ENCODE peak calls at places on chromosomes 16 and 17, in five cellular contexts. J is WTC11, V is fibroblast of villous mesenchyme, A is body of pancreas, F is ovary. D is an unnamed sample.

GRCh38 chr16:80591071-80591935 is 50.5 kb downstream of the DYNLRB2 start:
- DNase-seq in F (no peak), J (no peak), V (no peak), A (no peak), D (no peak)

GRCh38 chr17:48593840-48594411 is 347 bp upstream of the HOXB5 start:
- DNase-seq in J (peak; percentile 90), A (peak; percentile 78), F (peak; percentile 57), V (peak; percentile 71), D (peak; percentile 97)

GRCh38 chr17:5838661-5839300 is 231.4 kb upstream of the WSCD1 start:
- DNase-seq in J (peak; percentile 48), V (no peak), F (no peak), A (no peak), D (no peak)

GRCh38 chr16:60142991-60143705 is 1409.0 kb upstream of the GOT2 start:
- DNase-seq in F (no peak), J (no peak), A (no peak), V (no peak), D (no peak)

GRCh38 chr16:50992366-50993032 is 158.6 kb downstream of the SALL1 start:
- DNase-seq in J (no peak), V (no peak), A (no peak), F (no peak), D (no peak)

GRCh38 chr17:62898239-62898864 is 67.7 kb upstream of the TANC2 start:
- DNase-seq in V (peak; percentile 43), J (no peak), F (peak; percentile 54), A (no peak), D (no peak)

GRCh38 chr16:89201467-89202377 is 1.4 kb upstream of the SLC22A31 start:
- DNase-seq in J (peak; percentile 93), A (peak; percentile 92), F (peak; percentile 90), V (peak; percentile 67), D (peak; percentile 95)

GRCh38 chr16:78654929-78655328 is 555.5 kb downstream of the WWOX start:
- DNase-seq in J (no peak), A (no peak), V (no peak), F (no peak), D (no peak)

GRCh38 chr16:85781156-85781555 is 18.2 kb downstream of the EMC8 start:
- DNase-seq in F (no peak), V (no peak), A (no peak), J (no peak), D (no peak)

GRCh38 chr16:77723108-77723514 is 797 bp downstream of the NUDT7 start:
- DNase-seq in A (no peak), F (no peak), J (no peak), V (peak; percentile 90), D (peak; percentile 14)

GRCh38 chr17:62920300-62920699 is 45.7 kb upstream of the TANC2 start:
- DNase-seq in F (no peak), A (no peak), J (no peak), V (no peak), D (no peak)

GRCh38 chr16:68372806-68373205 is 62.0 kb downstream of the PRMT7 start:
- DNase-seq in V (no peak), F (no peak), A (no peak), J (no peak), D (no peak)

GRCh38 chr16:88473666-88474534 is 20.8 kb downstream of the ZFPM1 start:
- DNase-seq in F (peak; percentile 80), A (peak; percentile 81), V (peak; percentile 87), J (no peak), D (peak; percentile 63)

GRCh38 chr17:31758646-31759045 is 100.4 kb downstream of the COPRS start:
- DNase-seq in J (no peak), F (no peak), A (no peak), V (no peak), D (no peak)

GRCh38 chr16:49181812-49182211 is 99.8 kb downstream of the CBLN1 start:
- DNase-seq in A (no peak), F (no peak), V (no peak), J (no peak), D (no peak)

GRCh38 chr16:49095539-49095938 is 186.1 kb downstream of the CBLN1 start:
- DNase-seq in J (no peak), A (no peak), F (no peak), V (no peak), D (no peak)

GRCh38 chr17:73393962-73394361 is 82.2 kb upstream of the CDC42EP4 start:
- DNase-seq in A (no peak), J (no peak), F (no peak), V (no peak), D (peak; percentile 38)

GRCh38 chr17:29582254-29582765 is 7.1 kb downstream of the GIT1 start:
- DNase-seq in F (no peak), A (no peak), J (no peak), V (no peak), D (no peak)

GRCh38 chr16:7646831-7647230 is 314.2 kb downstream of the RBFOX1 start:
- DNase-seq in J (no peak), A (no peak), V (no peak), F (no peak), D (no peak)

GRCh38 chr16:79598341-79599181 is 2.0 kb downstream of the MAF start:
- DNase-seq in J (peak; percentile 60), V (peak; percentile 44), F (peak; percentile 75), A (peak; percentile 39), D (peak; percentile 34)

GRCh38 chr16:77584205-77584859 is 138.0 kb upstream of the NUDT7 start:
- DNase-seq in V (peak; percentile 76), F (peak; percentile 49), J (peak; percentile 53), A (peak; percentile 53), D (peak; percentile 61)

GRCh38 chr17:58960068-58960467 is 146.6 kb downstream of the TRIM37 start:
- DNase-seq in A (no peak), F (no peak), V (peak; percentile 43), J (no peak), D (peak; percentile 37)
- TF ChIP-seq CTCF in A (peak; percentile 27), F (no peak), V (peak; percentile 22), J (no peak), D (no peak)

DNA sequence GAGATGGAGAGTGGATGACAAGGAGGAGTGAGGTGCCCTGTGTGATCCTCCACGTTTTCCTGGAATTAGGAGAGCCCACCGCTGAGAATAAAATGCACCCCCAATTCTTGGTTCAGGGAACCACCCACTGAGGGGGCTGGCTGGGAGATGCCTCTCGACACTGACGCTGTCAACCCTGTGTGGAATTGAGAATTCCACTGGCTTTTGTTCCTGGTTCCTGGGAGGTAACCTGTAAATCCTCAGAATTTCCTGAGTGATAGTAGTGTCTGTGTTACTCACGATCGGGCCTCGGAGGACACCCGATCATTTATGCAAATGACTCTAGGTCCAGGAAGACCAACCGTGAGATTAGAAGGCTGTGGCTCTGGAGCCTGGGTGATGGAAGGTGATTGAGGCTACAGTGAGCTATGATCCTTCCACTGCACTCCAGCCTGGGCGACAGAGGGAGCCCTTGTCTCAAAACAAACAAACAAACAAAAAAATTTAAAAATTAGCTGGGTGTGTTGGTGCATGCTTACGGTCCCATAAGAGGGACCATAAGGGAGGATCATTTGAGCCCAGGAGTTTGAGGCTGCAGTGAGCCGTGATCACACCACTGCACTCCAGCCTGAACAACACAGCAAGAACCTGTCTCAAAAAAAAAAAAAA is 11.7 kb upstream of the PRPSAP1 start:
- DNase-seq in V (peak; percentile 38), J (no peak), A (no peak), F (no peak), D (no peak)
- TF ChIP-seq CTCF in V (peak; percentile 50), J (no peak), A (peak; percentile 14), F (no peak), D (peak; percentile 29)

GRCh38 chr17:3893003-3893719 is at the start of gene CAMKK1:
- DNase-seq in A (peak; percentile 90), F (peak; percentile 89), V (peak; percentile 74), J (peak; percentile 86), D (peak; percentile 83)
- TF ChIP-seq CTCF in A (no peak), F (no peak), V (no peak), J (no peak), D (no peak)

DNA sequence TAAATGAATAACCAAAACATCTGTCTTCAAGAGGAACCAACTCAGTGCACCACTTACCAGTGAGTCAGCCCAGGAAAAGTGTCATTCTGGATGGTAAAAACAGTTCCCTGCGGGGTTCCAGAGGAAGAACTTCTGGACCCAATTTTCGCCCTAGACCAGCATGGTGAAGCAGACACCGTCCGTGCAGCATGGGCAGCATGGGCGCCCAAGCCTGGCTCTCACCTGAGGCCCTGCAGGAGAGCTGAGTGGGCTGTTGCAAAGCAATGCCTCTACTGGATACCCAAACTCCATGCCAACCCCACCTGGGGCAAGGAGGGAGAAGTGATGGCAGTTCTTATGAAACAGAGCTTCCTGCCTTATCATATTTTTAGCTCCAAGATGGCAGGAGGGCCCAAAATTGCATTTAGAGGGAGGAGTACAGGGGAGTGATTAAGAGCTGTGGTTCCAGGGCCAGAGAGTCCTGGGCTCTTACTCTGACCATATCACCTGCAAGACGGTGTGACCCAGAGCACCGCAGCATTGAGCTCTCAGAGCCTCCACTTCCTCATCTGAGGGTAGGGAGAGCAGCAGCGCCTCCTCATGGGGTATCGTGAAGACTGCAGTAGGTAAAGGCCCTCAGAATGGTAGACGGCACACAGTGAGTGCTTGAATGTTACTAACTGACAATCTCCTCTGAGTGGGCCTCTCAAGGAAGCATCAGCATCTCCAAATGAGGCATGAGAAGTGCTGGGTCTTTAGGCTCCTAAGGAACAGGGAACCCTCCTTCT is 16.6 kb upstream of the INPP5K start:
- DNase-seq in V (no peak), A (no peak), J (peak; percentile 75), F (no peak), D (no peak)
- TF ChIP-seq CTCF in V (peak; percentile 37), A (no peak), J (peak; percentile 37), F (no peak), D (no peak)